ENCODE peak calls at places on chromosomes 6 and 20, in four cellular contexts. One of them, this sample, is unnamed.

GRCh38 chr20:42483694-42484303 is 705.9 kb downstream of the PTPRT start:
- DNase-seq in endothelial cell of umbilical vein: no peak
- DNase-seq in esophagus muscularis mucosa: no peak
- DNase-seq in suprapubic skin: no peak
- DNase-seq in this sample: peak

GRCh38 chr20:41738584-41739193 is 120.5 kb upstream of the CHD6 start:
- DNase-seq in endothelial cell of umbilical vein: peak
- DNase-seq in esophagus muscularis mucosa: peak
- DNase-seq in suprapubic skin: no peak
- DNase-seq in this sample: peak

GRCh38 chr20:32165836-32166545 is 41.6 kb downstream of the PLAGL2 start:
- DNase-seq in endothelial cell of umbilical vein: no peak
- DNase-seq in esophagus muscularis mucosa: no peak
- DNase-seq in suprapubic skin: no peak
- DNase-seq in this sample: no peak

GRCh38 chr6:70758883-70759282 is 91.2 kb downstream of the SMAP1 start:
- DNase-seq in endothelial cell of umbilical vein: no peak
- DNase-seq in esophagus muscularis mucosa: no peak
- DNase-seq in suprapubic skin: no peak
- DNase-seq in this sample: no peak

GRCh38 chr20:13990465-13990864 is at the start of gene SEL1L2:
- DNase-seq in endothelial cell of umbilical vein: no peak
- DNase-seq in esophagus muscularis mucosa: no peak
- DNase-seq in suprapubic skin: no peak
- DNase-seq in this sample: no peak

GRCh38 chr20:16100767-16101166 is 472.5 kb downstream of the KIF16B start:
- DNase-seq in endothelial cell of umbilical vein: no peak
- DNase-seq in esophagus muscularis mucosa: no peak
- DNase-seq in suprapubic skin: no peak
- DNase-seq in this sample: no peak

GRCh38 chr6:112939543-112939942 is 592.4 kb downstream of the RFPL4B start:
- DNase-seq in endothelial cell of umbilical vein: peak
- DNase-seq in esophagus muscularis mucosa: no peak
- DNase-seq in suprapubic skin: no peak
- DNase-seq in this sample: no peak

GRCh38 chr6:7108964-7109836 is 1.4 kb downstream of the RREB1 start:
- DNase-seq in endothelial cell of umbilical vein: peak
- DNase-seq in esophagus muscularis mucosa: peak
- DNase-seq in suprapubic skin: peak
- DNase-seq in this sample: peak

GRCh38 chr6:154347981-154348380 is 8.6 kb downstream of the IPCEF1 start:
- DNase-seq in endothelial cell of umbilical vein: no peak
- DNase-seq in esophagus muscularis mucosa: peak
- DNase-seq in suprapubic skin: no peak
- DNase-seq in this sample: no peak

GRCh38 chr6:24493945-24494725 is 634 bp upstream of the ALDH5A1 start:
- DNase-seq in endothelial cell of umbilical vein: no peak
- DNase-seq in esophagus muscularis mucosa: no peak
- DNase-seq in suprapubic skin: no peak
- DNase-seq in this sample: no peak

GRCh38 chr6:44035621-44036020 is 91.6 kb downstream of the MRPL14 start:
- DNase-seq in endothelial cell of umbilical vein: no peak
- DNase-seq in esophagus muscularis mucosa: no peak
- DNase-seq in suprapubic skin: no peak
- DNase-seq in this sample: no peak

GRCh38 chr20:6533321-6533720 is 234.2 kb upstream of the BMP2 start:
- DNase-seq in endothelial cell of umbilical vein: peak
- DNase-seq in esophagus muscularis mucosa: no peak
- DNase-seq in suprapubic skin: no peak
- DNase-seq in this sample: no peak

GRCh38 chr6:137234505-137234863 is 15.3 kb upstream of the IFNGR1 start:
- DNase-seq in endothelial cell of umbilical vein: no peak
- DNase-seq in esophagus muscularis mucosa: peak
- DNase-seq in suprapubic skin: no peak
- DNase-seq in this sample: no peak

GRCh38 chr6:152746172-152746553 is 4.4 kb upstream of the VIP start:
- DNase-seq in endothelial cell of umbilical vein: no peak
- DNase-seq in esophagus muscularis mucosa: no peak
- DNase-seq in suprapubic skin: no peak
- DNase-seq in this sample: no peak

GRCh38 chr6:134247271-134247833 is 70.6 kb downstream of the SGK1 start:
- DNase-seq in endothelial cell of umbilical vein: no peak
- DNase-seq in esophagus muscularis mucosa: no peak
- DNase-seq in suprapubic skin: no peak
- DNase-seq in this sample: no peak

GRCh38 chr20:6026051-6026450 is 27.8 kb downstream of the LRRN4 start:
- DNase-seq in endothelial cell of umbilical vein: no peak
- DNase-seq in esophagus muscularis mucosa: no peak
- DNase-seq in suprapubic skin: no peak
- DNase-seq in this sample: no peak

GRCh38 chr6:1620504-1621327 is 11.0 kb downstream of the FOXC1 start:
- DNase-seq in endothelial cell of umbilical vein: no peak
- DNase-seq in esophagus muscularis mucosa: no peak
- DNase-seq in suprapubic skin: no peak
- DNase-seq in this sample: no peak

GRCh38 chr20:24742989-24743388 is 206.1 kb upstream of the CST7 start:
- DNase-seq in endothelial cell of umbilical vein: no peak
- DNase-seq in esophagus muscularis mucosa: no peak
- DNase-seq in suprapubic skin: no peak
- DNase-seq in this sample: no peak

GRCh38 chr6:119581220-119581619 is 231.7 kb upstream of the MAN1A1 start:
- DNase-seq in endothelial cell of umbilical vein: no peak
- DNase-seq in esophagus muscularis mucosa: no peak
- DNase-seq in suprapubic skin: no peak
- DNase-seq in this sample: no peak

GRCh38 chr6:5567352-5567751 is 306.0 kb downstream of the FARS2 start:
- DNase-seq in endothelial cell of umbilical vein: no peak
- DNase-seq in esophagus muscularis mucosa: no peak
- DNase-seq in suprapubic skin: no peak
- DNase-seq in this sample: no peak

GRCh38 chr6:134198093-134198492 is 119.8 kb downstream of the SGK1 start:
- DNase-seq in endothelial cell of umbilical vein: no peak
- DNase-seq in esophagus muscularis mucosa: no peak
- DNase-seq in suprapubic skin: no peak
- DNase-seq in this sample: no peak

GRCh38 chr6:89667872-89668556 is 29.5 kb upstream of the LYRM2 start:
- DNase-seq in endothelial cell of umbilical vein: peak
- DNase-seq in esophagus muscularis mucosa: no peak
- DNase-seq in suprapubic skin: no peak
- DNase-seq in this sample: no peak

GRCh38 chr6:151535476-151536279 is 41.9 kb downstream of the CCDC170 start:
- DNase-seq in endothelial cell of umbilical vein: no peak
- DNase-seq in esophagus muscularis mucosa: no peak
- DNase-seq in suprapubic skin: no peak
- DNase-seq in this sample: no peak

GRCh38 chr6:12791371-12791770 is 74.8 kb downstream of the PHACTR1 start:
- DNase-seq in endothelial cell of umbilical vein: no peak
- DNase-seq in esophagus muscularis mucosa: no peak
- DNase-seq in suprapubic skin: no peak
- DNase-seq in this sample: no peak

GRCh38 chr6:32216998-32217397 is 6.9 kb downstream of the NOTCH4 start:
- DNase-seq in endothelial cell of umbilical vein: no peak
- DNase-seq in esophagus muscularis mucosa: no peak
- DNase-seq in suprapubic skin: no peak
- DNase-seq in this sample: no peak

DNA sequence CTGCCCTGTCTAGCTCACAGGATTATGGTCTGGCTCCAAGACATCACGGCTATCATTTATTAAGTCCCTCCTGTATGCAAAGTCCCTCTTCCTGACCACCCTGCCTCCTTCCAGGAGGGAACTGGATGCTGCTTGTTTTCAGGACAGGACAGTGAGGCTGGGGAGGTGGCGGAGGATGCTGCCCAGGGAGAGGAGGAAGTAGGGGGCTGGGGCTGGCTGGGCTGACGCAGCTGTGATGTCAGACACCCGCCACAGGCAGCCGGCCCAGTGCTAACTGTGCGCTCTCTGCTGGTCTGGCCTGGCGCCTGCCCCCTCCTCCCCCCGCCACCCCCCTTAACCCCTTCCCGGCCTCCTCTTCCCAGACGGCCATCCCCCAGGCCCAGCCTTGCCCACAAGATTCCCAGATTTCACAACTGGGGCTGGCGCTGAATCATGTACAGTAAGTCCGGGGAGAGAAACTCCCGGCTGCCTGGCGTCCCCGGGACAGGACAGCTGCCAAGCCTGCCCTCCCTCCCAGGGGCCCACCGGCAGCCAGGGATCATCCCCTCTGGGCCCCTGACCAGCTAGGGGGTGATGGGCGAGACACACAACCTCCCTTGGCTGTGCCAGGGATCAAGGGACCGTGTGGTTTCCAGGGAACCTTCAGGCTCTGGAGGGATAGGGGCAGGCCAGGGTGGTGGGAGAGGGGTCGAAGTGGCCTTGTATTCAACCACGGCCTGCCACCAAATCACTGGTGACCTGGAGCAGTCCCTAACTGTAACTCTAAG is 118.1 kb downstream of the CEBPB start:
- DNase-seq in endothelial cell of umbilical vein: peak
- DNase-seq in esophagus muscularis mucosa: peak
- DNase-seq in suprapubic skin: peak
- DNase-seq in this sample: peak
- TF ChIP-seq POLR2A in endothelial cell of umbilical vein: no peak
- TF ChIP-seq POLR2A in esophagus muscularis mucosa: peak
- TF ChIP-seq POLR2A in suprapubic skin: peak
- TF ChIP-seq POLR2A in this sample: peak

GRCh38 chr6:37127961-37128862 is 41.7 kb upstream of the PIM1 start:
- DNase-seq in endothelial cell of umbilical vein: peak
- DNase-seq in esophagus muscularis mucosa: no peak
- DNase-seq in suprapubic skin: no peak
- DNase-seq in this sample: peak
- TF ChIP-seq POLR2A in endothelial cell of umbilical vein: no peak
- TF ChIP-seq POLR2A in esophagus muscularis mucosa: no peak
- TF ChIP-seq POLR2A in suprapubic skin: no peak
- TF ChIP-seq POLR2A in this sample: no peak

GRCh38 chr6:135254471-135254870 is 73.4 kb downstream of the MYB start:
- DNase-seq in endothelial cell of umbilical vein: no peak
- DNase-seq in esophagus muscularis mucosa: no peak
- DNase-seq in suprapubic skin: no peak
- DNase-seq in this sample: no peak

GRCh38 chr6:135250234-135250633 is 69.1 kb downstream of the MYB start:
- DNase-seq in endothelial cell of umbilical vein: no peak
- DNase-seq in esophagus muscularis mucosa: no peak
- DNase-seq in suprapubic skin: no peak
- DNase-seq in this sample: no peak

GRCh38 chr6:135251964-135252429 is 70.9 kb downstream of the MYB start:
- DNase-seq in endothelial cell of umbilical vein: no peak
- DNase-seq in esophagus muscularis mucosa: no peak
- DNase-seq in suprapubic skin: no peak
- DNase-seq in this sample: no peak

GRCh38 chr6:135250751-135251356 is 69.7 kb downstream of the MYB start:
- DNase-seq in endothelial cell of umbilical vein: no peak
- DNase-seq in esophagus muscularis mucosa: no peak
- DNase-seq in suprapubic skin: no peak
- DNase-seq in this sample: no peak

DNA sequence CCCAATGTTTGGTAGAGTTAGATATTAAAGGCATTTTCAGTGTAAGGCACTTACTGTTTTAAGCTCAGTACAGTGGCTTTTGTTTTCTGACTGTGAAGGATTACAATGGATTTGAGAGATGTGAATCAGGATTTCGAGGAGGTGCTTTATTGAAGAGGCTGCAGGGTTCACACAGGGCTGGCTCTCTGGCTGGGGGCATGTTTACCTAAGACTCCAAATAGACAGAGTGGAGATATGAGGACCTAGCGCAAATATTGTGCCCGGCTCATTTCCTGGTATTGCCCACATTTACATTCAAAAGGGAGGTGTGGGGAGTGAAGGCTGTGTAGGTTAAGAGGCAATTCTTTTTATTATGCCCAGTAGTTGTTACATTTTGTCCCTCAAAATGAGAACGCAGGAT is 70.3 kb downstream of the MYB start:
- DNase-seq in endothelial cell of umbilical vein: no peak
- DNase-seq in esophagus muscularis mucosa: no peak
- DNase-seq in suprapubic skin: no peak
- DNase-seq in this sample: no peak
- TF ChIP-seq POLR2A in endothelial cell of umbilical vein: no peak
- TF ChIP-seq POLR2A in esophagus muscularis mucosa: no peak
- TF ChIP-seq POLR2A in suprapubic skin: no peak
- TF ChIP-seq POLR2A in this sample: no peak

DNA sequence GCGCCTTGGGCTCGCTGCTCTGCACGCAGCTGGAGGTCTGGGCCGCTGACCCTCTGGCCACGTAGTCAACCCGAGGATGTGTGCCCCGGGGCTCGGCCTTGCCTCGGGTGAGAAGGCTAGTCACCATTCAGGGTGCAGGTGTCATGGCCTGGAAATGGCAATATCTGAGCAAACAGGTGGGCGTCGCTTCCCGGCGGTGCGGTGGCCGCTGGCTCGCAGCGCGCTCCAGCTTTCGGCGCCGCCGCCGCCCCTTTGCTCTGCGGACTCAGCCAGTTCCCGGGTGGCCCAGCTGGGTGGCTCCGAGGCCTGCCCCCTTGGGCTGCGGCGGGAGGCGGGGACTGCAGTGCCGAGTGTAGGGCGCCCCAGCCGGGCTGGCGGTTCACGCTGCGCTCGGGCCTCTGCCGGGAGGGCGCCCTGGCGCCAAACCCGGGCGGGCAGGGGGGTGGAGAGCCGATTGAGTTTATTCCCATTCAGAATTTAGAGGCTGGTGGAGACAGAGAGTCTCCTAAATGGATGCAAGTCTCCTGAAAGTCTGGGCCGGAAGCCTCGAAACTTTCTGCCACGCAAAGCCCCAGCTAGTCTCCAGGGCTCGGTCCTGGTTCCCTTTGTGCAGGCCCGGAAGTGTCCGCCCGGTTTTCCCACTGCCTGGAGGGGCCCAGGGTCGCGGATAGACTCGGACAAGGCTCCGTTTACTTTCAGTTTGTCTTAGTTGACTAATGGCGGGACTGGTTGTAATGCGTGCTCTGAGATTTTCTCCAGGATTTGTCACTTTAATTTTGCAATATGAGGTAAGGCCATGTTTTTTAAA is 11.3 kb upstream of the TFAP2A start:
- DNase-seq in endothelial cell of umbilical vein: no peak
- DNase-seq in esophagus muscularis mucosa: no peak
- DNase-seq in suprapubic skin: no peak
- DNase-seq in this sample: no peak
- TF ChIP-seq POLR2A in endothelial cell of umbilical vein: no peak
- TF ChIP-seq POLR2A in esophagus muscularis mucosa: no peak
- TF ChIP-seq POLR2A in suprapubic skin: no peak
- TF ChIP-seq POLR2A in this sample: peak

GRCh38 chr20:50977066-50978045 is 18.7 kb downstream of the MOCS3 start:
- DNase-seq in endothelial cell of umbilical vein: no peak
- DNase-seq in esophagus muscularis mucosa: no peak
- DNase-seq in suprapubic skin: no peak
- DNase-seq in this sample: no peak

GRCh38 chr20:50981714-50982048 is 23.1 kb downstream of the MOCS3 start:
- DNase-seq in endothelial cell of umbilical vein: no peak
- DNase-seq in esophagus muscularis mucosa: no peak
- DNase-seq in suprapubic skin: no peak
- DNase-seq in this sample: no peak

GRCh38 chr20:50980851-50981713 is 22.5 kb downstream of the MOCS3 start:
- DNase-seq in endothelial cell of umbilical vein: peak
- DNase-seq in esophagus muscularis mucosa: no peak
- DNase-seq in suprapubic skin: no peak
- DNase-seq in this sample: no peak

GRCh38 chr20:50982372-50982771 is 23.8 kb downstream of the MOCS3 start:
- DNase-seq in endothelial cell of umbilical vein: no peak
- DNase-seq in esophagus muscularis mucosa: no peak
- DNase-seq in suprapubic skin: no peak
- DNase-seq in this sample: peak

GRCh38 chr20:50980071-50980681 is 21.6 kb downstream of the MOCS3 start:
- DNase-seq in endothelial cell of umbilical vein: peak
- DNase-seq in esophagus muscularis mucosa: no peak
- DNase-seq in suprapubic skin: no peak
- DNase-seq in this sample: peak
- TF ChIP-seq POLR2A in endothelial cell of umbilical vein: no peak
- TF ChIP-seq POLR2A in esophagus muscularis mucosa: no peak
- TF ChIP-seq POLR2A in suprapubic skin: no peak
- TF ChIP-seq POLR2A in this sample: no peak

This sample was measured in H54.